ENCODE peak calls at places on chromosomes 16 and 17, in ten cellular contexts. Y is right lobe of liver, L is AG04450, P is AG09309, S is heart right ventricle, G is uterus, M is foreskin fibroblast, B is lung, X is fibroblast of lung, A is cardiac fibroblast. U is an unnamed sample.
A peak's percentile ranks its signal among the peaks of the same experiment; 100 is the strongest.

GRCh38 chr17:2697611-2698162 is 13.9 kb downstream of the CLUH start:
- DNase-seq in M (no peak), G (peak; percentile 9), Y (peak; percentile 44), P (no peak), B (no peak), A (no peak), S (no peak), X (no peak), L (no peak), U (no peak)

GRCh38 chr16:89881368-89881730 is 8.0 kb downstream of the TCF25 start:
- DNase-seq in P (no peak), Y (no peak), G (no peak), L (no peak), A (no peak), B (no peak), M (no peak), S (no peak), X (no peak), U (no peak)

GRCh38 chr16:50603206-50604064 is 55.2 kb downstream of the NKD1 start:
- DNase-seq in A (peak; percentile 4), S (no peak), B (no peak), X (peak; percentile 55), G (peak; percentile 80), L (no peak), P (no peak), Y (no peak), M (peak; percentile 46), U (peak; percentile 54)

GRCh38 chr16:85444879-85445778 is 168.0 kb upstream of the GSE1 start:
- DNase-seq in M (no peak), A (no peak), B (no peak), S (no peak), Y (no peak), P (no peak), X (no peak), G (no peak), L (no peak), U (no peak)

GRCh38 chr17:40516581-40517285 is 15.3 kb upstream of the TNS4 start:
- DNase-seq in P (no peak), B (no peak), A (peak; percentile 48), S (no peak), G (no peak), L (no peak), X (no peak), Y (no peak), M (peak; percentile 49), U (peak; percentile 59)

GRCh38 chr16:23274968-23275367 is 27.1 kb upstream of the SCNN1B start:
- DNase-seq in M (no peak), B (no peak), Y (no peak), L (no peak), A (no peak), X (no peak), G (no peak), P (no peak), S (no peak), U (no peak)

GRCh38 chr16:23182675-23183485 is at the start of gene SCNN1G:
- DNase-seq in X (no peak), A (no peak), L (no peak), B (peak; percentile 67), M (peak; percentile 20), P (no peak), S (no peak), G (no peak), Y (no peak), U (no peak)

GRCh38 chr16:75265911-75266701 is 14.7 kb upstream of the BCAR1 start:
- DNase-seq in L (no peak), X (peak; percentile 75), Y (peak; percentile 82), A (peak; percentile 74), B (peak; percentile 82), M (peak; percentile 88), P (no peak), G (peak; percentile 80), S (peak; percentile 72), U (peak; percentile 51)

GRCh38 chr16:8832383-8833100 is 34.9 kb downstream of the PMM2 start:
- DNase-seq in A (no peak), L (no peak), X (no peak), P (no peak), G (no peak), M (no peak), S (no peak), B (no peak), Y (no peak), U (no peak)

GRCh38 chr17:38729886-38730525 is at the start of gene CISD3:
- DNase-seq in B (peak; percentile 82), X (peak; percentile 81), P (no peak), L (peak; percentile 37), M (peak; percentile 96), A (peak; percentile 74), S (peak; percentile 84), Y (peak; percentile 91), G (peak; percentile 78), U (peak; percentile 72)

GRCh38 chr16:18834873-18835272 is 33.5 kb upstream of the ARL6IP1 start:
- DNase-seq in B (no peak), Y (no peak), M (no peak), A (no peak), P (no peak), G (no peak), L (no peak), S (no peak), X (no peak), U (no peak)

GRCh38 chr17:50288306-50288705 is 14.0 kb downstream of the TMEM92 start:
- DNase-seq in L (no peak), P (no peak), M (no peak), Y (peak; percentile 7), G (no peak), A (no peak), S (no peak), X (no peak), B (no peak), U (no peak)

GRCh38 chr17:7046127-7046724 is 2.3 kb upstream of the SLC16A11 start:
- DNase-seq in S (no peak), B (peak; percentile 91), A (no peak), Y (no peak), P (no peak), X (no peak), M (peak; percentile 39), G (no peak), L (no peak), U (no peak)

GRCh38 chr16:85329059-85329812 is 217.0 kb upstream of the CIBAR2 start:
- DNase-seq in B (no peak), X (no peak), L (no peak), G (no peak), S (no peak), P (no peak), Y (no peak), A (no peak), M (no peak), U (peak; percentile 61)

GRCh38 chr17:8881606-8882005 is 14.1 kb upstream of the PIK3R6 start:
- DNase-seq in M (no peak), Y (no peak), X (no peak), G (no peak), L (no peak), A (no peak), P (no peak), S (no peak), B (no peak), U (no peak)

GRCh38 chr17:27414271-27414670 is 42.0 kb upstream of the KSR1 start:
- DNase-seq in L (no peak), G (no peak), Y (no peak), X (peak; percentile 9), S (no peak), M (no peak), B (no peak), P (no peak), A (peak; percentile 31), U (no peak)

GRCh38 chr16:25033852-25034251 is 18.7 kb upstream of the ARHGAP17 start:
- DNase-seq in P (no peak), S (no peak), L (no peak), X (peak; percentile 84), M (peak; percentile 33), G (no peak), A (peak; percentile 73), Y (no peak), B (peak; percentile 66), U (peak; percentile 30)

GRCh38 chr17:17179371-17179827 is 26.7 kb downstream of the PLD6 start:
- DNase-seq in G (no peak), Y (no peak), X (no peak), B (no peak), L (no peak), S (no peak), P (no peak), A (no peak), M (no peak), U (no peak)
- H3K4me3 ChIP-seq in G (no peak overlapping the region), Y (no peak overlapping the region), X (no peak overlapping the region), B (no peak overlapping the region), L (no peak overlapping the region), S (no peak overlapping the region), P (no peak overlapping the region), A (no peak overlapping the region), M (no peak overlapping the region), U (no peak overlapping the region)

DNA sequence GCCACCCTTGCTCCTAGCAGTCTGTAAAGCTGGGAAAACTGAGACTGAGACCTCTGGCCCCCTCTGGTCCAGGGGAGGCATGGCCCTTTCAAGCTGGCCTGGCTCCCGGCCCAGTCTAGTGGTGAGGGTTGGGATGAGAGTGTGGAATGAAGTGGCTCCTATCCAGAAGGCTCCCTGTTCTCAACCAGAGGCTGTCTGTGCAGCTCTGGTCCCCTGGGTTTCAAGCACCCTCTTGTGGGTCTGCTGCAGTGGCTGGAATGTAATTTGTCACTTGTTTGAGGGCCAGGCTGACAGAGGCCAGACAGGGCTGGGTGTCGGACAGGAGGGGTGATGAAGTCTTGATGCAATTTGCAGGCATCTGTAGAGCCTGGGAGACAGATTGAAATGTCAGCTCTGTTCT is 22.1 kb upstream of the PHF12 start:
- DNase-seq in B (peak; percentile 64), Y (no peak), S (peak; percentile 82), A (peak; percentile 14), L (no peak), P (no peak), M (peak; percentile 27), G (no peak), X (peak; percentile 33), U (peak; percentile 66)
- TF ChIP-seq CTCF in B (no peak), Y (no peak), S (peak; percentile 15), A (no peak), L (peak; percentile 30), P (peak; percentile 5), M (no peak), G (no peak), X (no peak), U (no peak)

GRCh38 chr17:1203111-1203966 is 23.6 kb upstream of the ABR start:
- DNase-seq in G (peak; percentile 60), M (peak; percentile 69), L (no peak), B (peak; percentile 65), X (peak; percentile 54), Y (peak; percentile 72), A (peak; percentile 70), P (no peak), S (peak; percentile 67), U (peak; percentile 80)
- H3K4me3 ChIP-seq in G (peak overlapping the region; percentile 44), M (peak overlapping the region; percentile 53), L (peak overlapping the region; percentile 62), B (peak overlapping the region; percentile 7), X (peak overlapping the region; percentile 61), Y (peak overlapping the region; percentile 51), A (peak overlapping the region; percentile 57), P (peak overlapping the region; percentile 44), S (peak overlapping the region; percentile 52), U (peak overlapping the region; percentile 48)

DNA sequence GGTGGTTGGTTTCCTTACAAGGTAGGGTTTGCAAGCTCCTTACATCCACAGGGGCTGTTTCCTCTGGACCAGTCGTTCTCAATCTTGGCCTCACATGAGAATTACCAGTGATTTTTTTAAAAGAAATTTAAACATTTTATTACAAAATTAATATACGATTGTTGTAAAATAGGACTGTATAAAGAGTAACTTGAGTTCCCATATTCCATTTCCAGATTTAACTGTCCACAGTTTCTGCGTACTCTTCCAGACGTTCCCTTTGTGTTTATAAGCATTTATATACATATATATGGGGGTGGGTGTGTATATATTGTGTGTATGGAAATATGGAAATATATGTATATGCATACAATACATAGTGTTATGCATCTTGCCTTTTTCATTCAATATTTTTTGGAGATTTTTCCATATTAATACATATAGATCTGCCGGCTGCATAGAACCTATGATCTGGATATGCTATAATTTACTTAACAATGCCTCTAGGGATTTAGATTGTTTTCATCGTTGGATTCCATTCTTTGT is 31.5 kb downstream of the HLF start:
- DNase-seq in B (no peak), S (no peak), M (no peak), G (no peak), A (no peak), X (no peak), Y (no peak), P (no peak), L (no peak), U (no peak)
- TF ChIP-seq CTCF in B (no peak), S (no peak), M (no peak), G (no peak), A (no peak), X (no peak), Y (no peak), P (no peak), L (no peak), U (no peak)